ENCODE peak calls at places on chromosomes 12 and 14, in five cellular contexts. U, Z, D, I and P are unnamed samples.

GRCh38 chr12:78034025-78034424 is 203.3 kb downstream of the NAV3 start:
- DNase-seq in U (no peak), Z (peak; percentile 2), D (no peak), I (peak; percentile 32), P (no peak)

GRCh38 chr12:112116232-112117060 is 7.9 kb upstream of the NAA25 start:
- DNase-seq in U (peak; percentile 95), Z (peak; percentile 38), D (peak; percentile 70), I (peak; percentile 56), P (peak; percentile 98)

GRCh38 chr12:78700565-78700964 is 164.0 kb upstream of the SYT1 start:
- DNase-seq in U (no peak), Z (no peak), D (no peak), I (no peak), P (no peak)

GRCh38 chr14:71574976-71575375 is 357.3 kb upstream of the RGS6 start:
- DNase-seq in U (peak; percentile 22), Z (peak; percentile 54), D (no peak), I (peak; percentile 93), P (no peak)

GRCh38 chr12:92929957-92930356 is 862 bp upstream of the EEA1 start:
- DNase-seq in U (no peak), Z (no peak), D (no peak), I (no peak), P (no peak)

GRCh38 chr12:103712191-103712590 is 125.1 kb downstream of the STAB2 start:
- DNase-seq in U (no peak), Z (no peak), D (no peak), I (no peak), P (no peak)

GRCh38 chr14:22613091-22613695 is 15.1 kb downstream of the ABHD4 start:
- DNase-seq in U (peak; percentile 38), Z (no peak), D (no peak), I (peak; percentile 22), P (no peak)

GRCh38 chr14:22814945-22815713 is at the start of gene SLC7A7:
- DNase-seq in U (peak; percentile 15), Z (no peak), D (no peak), I (no peak), P (peak; percentile 70)

GRCh38 chr14:30960216-30960615 is 65.2 kb upstream of the AP4S1 start:
- DNase-seq in U (no peak), Z (no peak), D (no peak), I (no peak), P (no peak)

GRCh38 chr14:91318911-91319310 is 74.4 kb upstream of the GPR68 start:
- DNase-seq in U (no peak), Z (no peak), D (no peak), I (no peak), P (no peak)

GRCh38 chr12:69252033-69252432 is 12.7 kb downstream of the CPSF6 start:
- DNase-seq in U (no peak), Z (no peak), D (no peak), I (peak; percentile 69), P (no peak)

GRCh38 chr12:2052861-2053674 is at the start of gene CACNA1C:
- DNase-seq in U (peak; percentile 71), Z (peak; percentile 85), D (peak; percentile 36), I (peak; percentile 78), P (peak; percentile 91)

GRCh38 chr14:32657081-32657480 is 281.6 kb upstream of the NPAS3 start:
- DNase-seq in U (no peak), Z (no peak), D (no peak), I (peak; percentile 60), P (peak; percentile 46)

GRCh38 chr12:68240975-68241374 is 12.4 kb downstream of the IL22 start:
- DNase-seq in U (no peak), Z (no peak), D (no peak), I (peak; percentile 65), P (no peak)

GRCh38 chr12:26941251-26941650 is 3.0 kb downstream of the FGFR1OP2 start:
- DNase-seq in U (no peak), Z (no peak), D (no peak), I (no peak), P (no peak)